ENCODE peak calls at places on chromosome 13, in four cellular contexts. K is HepG2, W is K562, B is WTC11. I is an unnamed sample.

GRCh38 chr13:99980201-99981114 is 1.1 kb upstream of the ZIC2 start:
- DNase-seq in W (peak; percentile 87), K (no peak), B (peak; percentile 87), I (no peak)

GRCh38 chr13:89749888-89750287 is 1597.6 kb upstream of the MIR17HG start:
- DNase-seq in B (no peak), W (no peak), K (no peak), I (no peak)

GRCh38 chr13:73922728-73923393 is 211.3 kb downstream of the KLF12 start:
- DNase-seq in K (no peak), W (no peak), B (no peak), I (no peak)

GRCh38 chr13:98672947-98673545 is 79.4 kb downstream of the SLC15A1 start:
- DNase-seq in B (peak; percentile 68), K (peak; percentile 81), W (peak; percentile 54), I (peak; percentile 13)

GRCh38 chr13:23289917-23290357 is 109.2 kb downstream of the SGCG start:
- DNase-seq in B (no peak), K (no peak), W (no peak), I (no peak)

GRCh38 chr13:44869167-44869566 is 120.1 kb downstream of the NUFIP1 start:
- DNase-seq in B (no peak), K (no peak), W (no peak), I (no peak)

GRCh38 chr13:83883061-83883523 is 818 bp upstream of the SLITRK1 start:
- DNase-seq in W (no peak), B (no peak), K (no peak), I (no peak)

GRCh38 chr13:29567411-29567810 is 28.1 kb downstream of the SLC7A1 start:
- DNase-seq in K (no peak), B (no peak), W (no peak), I (no peak)

GRCh38 chr13:43572601-43573360 is 214.0 kb downstream of the ENOX1 start:
- DNase-seq in K (no peak), W (no peak), B (no peak), I (no peak)

GRCh38 chr13:34357435-34358232 is 539.7 kb downstream of the RFC3 start:
- DNase-seq in W (no peak), B (no peak), K (no peak), I (no peak)

GRCh38 chr13:102699419-102699961 is 4.6 kb upstream of the METTL21C start:
- DNase-seq in W (no peak), B (no peak), K (no peak), I (no peak)

GRCh38 chr13:98729526-98730057 is 22.9 kb downstream of the SLC15A1 start:
- DNase-seq in W (no peak), K (no peak), B (no peak), I (no peak)

GRCh38 chr13:103539265-103539664 is 473.0 kb upstream of the SLC10A2 start:
- DNase-seq in B (peak; percentile 18), K (no peak), W (no peak), I (no peak)

GRCh38 chr13:111325146-111325890 is 4.9 kb downstream of the TEX29 start:
- DNase-seq in B (no peak), W (no peak), K (no peak), I (no peak)

GRCh38 chr13:51154029-51154555 is 43.0 kb upstream of the C13orf42 start:
- DNase-seq in K (no peak), B (no peak), W (no peak), I (no peak)

GRCh38 chr13:107516517-107516916 is 698.8 kb downstream of the LIG4 start:
- DNase-seq in W (no peak), K (no peak), B (no peak), I (no peak)

GRCh38 chr13:20714161-20714560 is 10.7 kb downstream of the IL17D start:
- DNase-seq in K (no peak), W (no peak), B (no peak), I (no peak)

GRCh38 chr13:24148414-24149305 is 11.9 kb upstream of the SPATA13 start:
- DNase-seq in K (peak; percentile 90), W (no peak), B (no peak), I (no peak)

GRCh38 chr13:26051231-26052135 is at the start of gene SHISA2:
- DNase-seq in W (no peak), K (no peak), B (peak; percentile 77), I (no peak)

GRCh38 chr13:73754727-73755292 is 379.4 kb downstream of the KLF12 start:
- DNase-seq in W (peak; percentile 12), B (no peak), K (peak; percentile 59), I (no peak)

GRCh38 chr13:89066868-89067466 is 1395.8 kb downstream of the SLITRK5 start:
- DNase-seq in K (peak; percentile 44), B (peak; percentile 18), W (no peak), I (no peak)

GRCh38 chr13:110825516-110825915 is 89.4 kb downstream of the ANKRD10 start:
- DNase-seq in W (no peak), B (no peak), K (no peak), I (no peak)

GRCh38 chr13:98989469-98990235 is 11.8 kb upstream of the DOCK9 start:
- DNase-seq in W (no peak), B (no peak), K (no peak), I (no peak)

GRCh38 chr13:109776575-109776974 is 9.8 kb downstream of the IRS2 start:
- DNase-seq in B (no peak), K (no peak), W (no peak), I (no peak)

GRCh38 chr13:23876265-23876664 is 12.9 kb downstream of the MIPEP start:
- DNase-seq in B (no peak), K (no peak), W (no peak), I (no peak)

GRCh38 chr13:50969691-50970090 is 60.1 kb downstream of the RNASEH2B start:
- DNase-seq in B (peak; percentile 49), W (no peak), K (peak; percentile 11), I (no peak)

GRCh38 chr13:23626730-23627129 is 56.5 kb downstream of the TNFRSF19 start:
- DNase-seq in W (no peak), B (no peak), K (no peak), I (no peak)

GRCh38 chr13:50543767-50544166 is 299.7 kb downstream of the DLEU7 start:
- DNase-seq in W (no peak), B (no peak), K (no peak), I (no peak)

GRCh38 chr13:27183561-27184147 is 12.0 kb upstream of the USP12 start:
- DNase-seq in K (no peak), W (no peak), B (no peak), I (no peak)

GRCh38 chr13:109698779-109699178 is 87.6 kb downstream of the IRS2 start:
- DNase-seq in W (no peak), K (no peak), B (no peak), I (no peak)

GRCh38 chr13:94329277-94329676 is 150.2 kb downstream of the DCT start:
- DNase-seq in B (no peak), W (no peak), K (no peak), I (no peak)

GRCh38 chr13:44879452-44880058 is 109.7 kb downstream of the NUFIP1 start:
- DNase-seq in B (no peak), K (no peak), W (no peak), I (peak; percentile 8)

GRCh38 chr13:25980255-25980654 is 71.6 kb downstream of the SHISA2 start:
- DNase-seq in W (no peak), B (peak; percentile 58), K (peak; percentile 11), I (no peak)

DNA sequence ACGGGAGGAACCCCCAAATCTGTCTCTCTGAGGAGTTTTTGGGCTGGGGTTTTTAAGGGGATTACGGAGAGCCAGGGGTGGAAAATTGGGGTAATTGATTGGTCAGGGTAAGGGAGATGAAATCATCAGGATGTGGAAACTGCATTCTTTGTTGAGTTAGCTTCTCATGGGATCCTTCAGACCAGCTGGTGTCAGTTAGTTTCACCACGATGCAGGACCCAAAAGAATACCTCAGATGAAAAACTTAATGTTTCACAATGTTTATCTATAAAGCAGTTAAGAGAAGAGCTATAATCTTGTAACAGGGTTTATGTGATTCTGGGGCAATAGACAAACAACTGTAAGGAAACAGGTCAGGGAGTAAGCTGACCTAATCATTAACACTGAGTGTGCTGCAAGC is 230.8 kb downstream of the POU4F1 start:
- DNase-seq in K (no peak), W (no peak), B (no peak), I (no peak)
- TF ChIP-seq TCF7 in K (no peak), W (no peak), B (no peak), I (no peak)

GRCh38 chr13:37869756-37870488 is at the start of gene TRPC4:
- DNase-seq in W (peak; percentile 6), K (peak; percentile 12), B (peak; percentile 76), I (no peak)
- TF ChIP-seq TCF7 in W (no peak), K (no peak), B (no peak), I (no peak)

GRCh38 chr13:85099245-85099644 is 700.0 kb downstream of the SLITRK6 start:
- DNase-seq in B (no peak), K (no peak), W (no peak), I (no peak)

GRCh38 chr13:85095887-85096286 is 703.3 kb downstream of the SLITRK6 start:
- DNase-seq in B (no peak), W (no peak), K (no peak), I (no peak)

GRCh38 chr13:85091835-85092234 is 707.4 kb downstream of the SLITRK6 start:
- DNase-seq in K (no peak), W (no peak), B (no peak), I (no peak)

DNA sequence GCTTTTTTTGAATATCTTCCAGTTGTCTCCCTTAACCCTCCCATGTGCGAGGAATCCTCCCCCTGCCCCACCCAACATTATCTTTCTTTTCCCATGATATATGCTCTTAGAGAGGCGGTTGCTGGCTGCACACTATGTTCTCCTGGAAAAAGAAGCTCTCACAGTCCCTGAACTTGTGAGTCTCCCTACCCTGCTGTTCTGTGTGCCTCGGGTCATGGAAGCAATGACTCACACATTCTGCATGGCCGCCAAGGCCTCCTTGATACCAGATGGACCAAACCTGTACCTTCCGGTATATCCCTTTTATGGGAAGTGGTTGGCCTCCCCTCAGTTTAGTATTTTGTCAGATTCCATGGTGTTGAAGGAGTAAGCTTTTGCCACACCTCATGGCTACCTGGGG is 705.4 kb downstream of the SLITRK6 start:
- DNase-seq in B (no peak), K (no peak), W (no peak), I (no peak)
- TF ChIP-seq TCF7 in B (no peak), K (no peak), W (no peak), I (no peak)

GRCh38 chr13:66992183-66992582 is 238.0 kb downstream of the PCDH9 start:
- DNase-seq in B (no peak), W (no peak), K (no peak), I (no peak)
- TF ChIP-seq TCF7 in B (no peak), W (no peak), K (no peak), I (no peak)

DNA sequence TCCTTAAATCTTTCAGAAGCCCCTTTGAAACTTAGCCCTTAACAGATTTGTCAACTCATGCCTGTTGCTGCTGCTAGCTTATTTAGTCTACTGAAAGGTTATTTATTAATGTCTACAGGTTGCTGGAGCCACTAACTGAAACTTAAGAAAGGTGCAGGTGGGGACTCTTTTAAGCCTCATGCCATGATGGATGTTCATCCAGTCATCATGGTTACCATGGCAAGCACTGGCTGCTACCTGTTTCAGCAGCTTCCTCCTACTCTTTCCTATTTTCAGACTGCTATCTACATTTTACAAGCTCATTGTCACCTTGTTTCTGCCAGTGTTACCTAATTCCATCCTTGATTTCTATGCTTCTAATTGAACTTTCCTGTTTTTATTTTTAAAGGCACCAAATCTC is 27.1 kb downstream of the DGKH start:
- DNase-seq in B (no peak), K (no peak), W (no peak), I (no peak)
- TF ChIP-seq TCF7 in B (no peak), K (no peak), W (no peak), I (no peak)

I was measured in GM12878.